ENCODE peak calls at places on chromosomes 11 and 22, in seven cellular contexts. Q, M, F, N, W, C and E are unnamed samples.

GRCh38 chr11:77236901-77237300 is 64.6 kb downstream of the GDPD4 start:
- DNase-seq in W (no peak), Q (no peak), C (peak), M (no peak), F (no peak), N (no peak), E (no peak)

GRCh38 chr11:61764606-61765260 is 12.3 kb downstream of the MYRF start:
- DNase-seq in F (no peak), M (no peak), W (no peak), Q (no peak), N (no peak), C (no peak), E (no peak)

GRCh38 chr22:19942886-19943664 is 1.5 kb upstream of the TXNRD2 start:
- DNase-seq in F (no peak), C (peak), N (peak), Q (no peak), W (no peak), M (no peak), E (no peak)

GRCh38 chr11:70122490-70123198 is 44.5 kb downstream of the ANO1 start:
- DNase-seq in F (no peak), C (no peak), Q (no peak), M (no peak), W (no peak), N (no peak), E (no peak)

GRCh38 chr11:35138058-35138457 is 913 bp upstream of the CD44 start:
- DNase-seq in M (no peak), W (no peak), C (no peak), F (no peak), Q (no peak), N (no peak), E (no peak)

GRCh38 chr11:57713849-57714248 is 1.5 kb downstream of the TMX2 start:
- DNase-seq in M (no peak), W (no peak), C (no peak), N (no peak), Q (no peak), F (no peak), E (no peak)

GRCh38 chr11:28939381-28939780 is 831.2 kb downstream of the METTL15 start:
- DNase-seq in C (no peak), M (no peak), W (no peak), Q (no peak), F (no peak), N (peak), E (no peak)

GRCh38 chr11:65043881-65044501 is 3.0 kb downstream of the SAC3D1 start:
- DNase-seq in C (no peak), Q (no peak), N (peak), M (no peak), F (no peak), W (no peak), E (peak)

GRCh38 chr11:84855846-84856245 is 771.3 kb downstream of the DLG2 start:
- DNase-seq in F (no peak), C (peak), Q (no peak), M (no peak), N (peak), W (no peak), E (peak)

GRCh38 chr11:75583710-75584658 is 21.9 kb downstream of the SERPINH1 start:
- DNase-seq in W (no peak), Q (no peak), N (peak), F (no peak), M (peak), C (peak), E (no peak)

GRCh38 chr11:15107730-15108515 is 6.8 kb upstream of the INSC start:
- DNase-seq in C (no peak), M (no peak), Q (no peak), N (peak), W (no peak), F (no peak), E (no peak)

GRCh38 chr11:87804176-87804575 is 371.1 kb downstream of the RAB38 start:
- DNase-seq in F (no peak), N (no peak), C (no peak), W (no peak), M (no peak), Q (no peak), E (no peak)

GRCh38 chr11:133911169-133911568 is 45.6 kb downstream of the IGSF9B start:
- DNase-seq in W (no peak), N (no peak), C (no peak), Q (no peak), M (no peak), F (no peak), E (no peak)

GRCh38 chr11:12171921-12172320 is 61.5 kb downstream of the MICAL2 start:
- DNase-seq in F (no peak), C (no peak), M (no peak), N (no peak), Q (no peak), W (no peak), E (no peak)

GRCh38 chr11:73230276-73230875 is 12.3 kb downstream of the P2RY2 start:
- DNase-seq in C (no peak), F (no peak), M (no peak), W (no peak), N (no peak), Q (no peak), E (no peak)

GRCh38 chr11:95337972-95338429 is 107.0 kb upstream of the SESN3 start:
- DNase-seq in F (no peak), Q (no peak), C (no peak), W (no peak), N (no peak), M (no peak), E (no peak)

GRCh38 chr11:73393011-73393380 is 16.8 kb downstream of the RELT start:
- DNase-seq in F (no peak), C (peak), Q (no peak), N (no peak), W (no peak), M (no peak), E (no peak)

GRCh38 chr22:40499187-40499753 is 128.9 kb downstream of the SGSM3 start:
- DNase-seq in N (peak), W (no peak), Q (no peak), M (no peak), F (no peak), C (peak), E (peak)

GRCh38 chr11:87428266-87428665 is 390.5 kb downstream of the TMEM135 start:
- DNase-seq in W (no peak), C (peak), M (no peak), Q (no peak), N (no peak), F (no peak), E (peak)

GRCh38 chr11:27718346-27718852 is 18.1 kb upstream of the BDNF start:
- DNase-seq in Q (no peak), W (peak), F (no peak), C (peak), N (peak), M (no peak), E (no peak)

GRCh38 chr11:70829160-70829899 is 423.0 kb downstream of the SHANK2 start:
- DNase-seq in M (no peak), N (no peak), F (no peak), Q (no peak), W (no peak), C (no peak), E (no peak)

GRCh38 chr11:9719949-9720646 is 56.2 kb downstream of the SWAP70 start:
- DNase-seq in W (no peak), N (no peak), C (no peak), F (no peak), Q (no peak), M (no peak), E (no peak)

GRCh38 chr22:19884954-19885751 is 30.5 kb upstream of the GNB1L start:
- DNase-seq in W (no peak), N (no peak), C (no peak), F (no peak), Q (no peak), M (no peak), E (no peak)

GRCh38 chr11:39732002-39732401 is 1727.5 kb downstream of the LRRC4C start:
- DNase-seq in M (no peak), W (no peak), N (no peak), C (no peak), F (no peak), Q (no peak), E (no peak)

GRCh38 chr22:37556750-37557149 is 3.5 kb upstream of the CDC42EP1 start:
- DNase-seq in M (no peak), F (no peak), Q (no peak), N (no peak), C (no peak), W (no peak), E (no peak)

GRCh38 chr11:65053826-65054503 is 4.4 kb downstream of the NAALADL1 start:
- DNase-seq in W (no peak), N (no peak), Q (no peak), F (peak), C (no peak), M (no peak), E (no peak)

GRCh38 chr11:65420506-65421203 is 1.9 kb upstream of the NEAT1 start:
- DNase-seq in Q (no peak), F (no peak), N (no peak), M (no peak), C (no peak), W (no peak), E (no peak)

GRCh38 chr22:22902247-22902962 is 14.8 kb downstream of the IGLL5 start:
- DNase-seq in F (no peak), W (no peak), C (no peak), N (no peak), M (no peak), Q (no peak), E (no peak)

GRCh38 chr11:61542024-61542461 is 33.5 kb downstream of the LRRC10B start:
- DNase-seq in M (no peak), F (no peak), C (no peak), Q (no peak), N (no peak), W (no peak), E (no peak)

GRCh38 chr11:503179-503981 is 3.7 kb downstream of the RNH1 start:
- DNase-seq in N (peak), C (peak), Q (no peak), M (no peak), W (no peak), F (no peak), E (no peak)

GRCh38 chr11:69680688-69681087 is 5.5 kb upstream of the LTO1 start:
- DNase-seq in Q (no peak), F (no peak), C (no peak), N (no peak), W (no peak), M (no peak), E (no peak)

GRCh38 chr11:113006916-113007445 is 45.8 kb downstream of the NCAM1 start:
- DNase-seq in F (no peak), N (no peak), W (no peak), M (no peak), Q (no peak), C (peak), E (no peak)

GRCh38 chr22:45206233-45206632 is 34.5 kb downstream of the KIAA0930 start:
- DNase-seq in C (no peak), M (no peak), W (no peak), F (no peak), N (no peak), Q (no peak), E (no peak)

GRCh38 chr22:37304595-37305343 is 22.5 kb downstream of the CYTH4 start:
- DNase-seq in Q (no peak), M (peak), F (no peak), N (no peak), C (peak), W (no peak), E (no peak)

GRCh38 chr11:67435031-67435726 is 2.3 kb downstream of the PTPRCAP start:
- DNase-seq in M (no peak), Q (no peak), W (no peak), F (no peak), N (no peak), C (no peak), E (peak)

GRCh38 chr11:126475627-126475991 is 120.1 kb downstream of the ST3GAL4 start:
- DNase-seq in M (no peak), C (no peak), N (no peak), Q (no peak), W (no peak), F (no peak), E (no peak)

GRCh38 chr11:27485930-27486773 is 13.6 kb upstream of the LGR4 start:
- DNase-seq in W (peak), F (no peak), C (peak), Q (peak), M (peak), N (peak), E (peak)

GRCh38 chr11:78420255-78420764 is 2.7 kb upstream of the GAB2 start:
- DNase-seq in N (peak), M (peak), C (peak), F (no peak), W (peak), Q (peak), E (peak)